ENCODE peak calls at places on chromosomes 3 and 15, in eight cellular contexts. E is stimulated activated CD8-positive, alpha-beta memory T cell treated with anti-CD3 and anti-CD28 coated beads, Interleukin-4, amount 100 ng/mL, for 4 hours; I is amniotic stem cell; B is retina; O is activated CD4-positive, alpha-beta memory T cell treated with anti-CD3 and anti-CD28 coated beads, Interleukin-2, amount 10 ng/mL, durations not matched to agents 7 days and 5 days; Y is breast epithelium; C is stimulated activated effector memory CD8-positive, alpha-beta T cell treated with anti-CD3 and anti-CD28 coated beads, Interleukin-12 subunit alpha, Interleukin-12 subunit beta, amount 100 ng/mL, for 72 hours; G is NCI-H1092 treated with DMSO at 0.1 percent for 48 hours. P is an unnamed sample.

GRCh38 chr3:9229886-9230285 is 19.6 kb downstream of the SRGAP3 start:
- DNase-seq in C (no peak), B (no peak), Y (no peak), I (no peak), G (no peak), E (no peak), O (no peak), P (no peak)

GRCh38 chr3:188266581-188267274 is 112.8 kb downstream of the LPP start:
- DNase-seq in G (no peak), O (no peak), I (no peak), C (no peak), E (no peak), Y (no peak), B (no peak), P (no peak)

GRCh38 chr3:48548731-48549705 is 7.6 kb downstream of the PFKFB4 start:
- DNase-seq in B (peak), G (peak), E (peak), C (peak), O (peak), Y (peak), I (peak), P (peak)

GRCh38 chr3:46661776-46662766 is 31.4 kb downstream of the ALS2CL start:
- DNase-seq in C (no peak), E (no peak), Y (no peak), O (no peak), B (no peak), I (no peak), G (no peak), P (no peak)

GRCh38 chr15:74920472-74920871 is 13.8 kb upstream of the FAM219B start:
- DNase-seq in B (no peak), O (no peak), I (no peak), C (no peak), Y (no peak), E (no peak), G (no peak), P (no peak)

GRCh38 chr15:75107905-75108838 is 84.8 kb downstream of the PPCDC start:
- DNase-seq in O (peak), G (no peak), Y (no peak), I (peak), E (peak), C (peak), B (no peak), P (no peak)

GRCh38 chr3:50174517-50174895 is 16.9 kb upstream of the GNAT1 start:
- DNase-seq in C (no peak), O (no peak), G (no peak), E (no peak), Y (no peak), I (no peak), B (no peak), P (no peak)

GRCh38 chr3:33798113-33798417 is 365 bp upstream of the PDCD6IP start:
- DNase-seq in C (no peak), E (no peak), I (no peak), G (no peak), O (no peak), B (no peak), Y (no peak), P (no peak)

GRCh38 chr15:63358296-63359029 is 23.2 kb downstream of the CA12 start:
- DNase-seq in G (no peak), I (no peak), Y (no peak), E (no peak), B (no peak), C (no peak), O (no peak), P (no peak)

GRCh38 chr15:67865331-67865730 is 25.5 kb upstream of the RNU6-1 start:
- DNase-seq in C (no peak), O (no peak), G (no peak), B (no peak), I (no peak), Y (no peak), E (no peak), P (no peak)

GRCh38 chr15:92655178-92655995 is at the start of gene FAM174B:
- DNase-seq in C (no peak), B (peak), E (no peak), Y (no peak), I (no peak), O (peak), G (peak), P (peak)

GRCh38 chr3:11556851-11557644 is 86.7 kb downstream of the VGLL4 start:
- DNase-seq in I (no peak), Y (peak), E (no peak), B (no peak), G (no peak), O (no peak), C (no peak), P (no peak)

GRCh38 chr3:184409331-184409926 is 29.6 kb downstream of the CHRD start:
- DNase-seq in B (no peak), E (no peak), G (no peak), O (no peak), Y (no peak), C (no peak), I (no peak), P (no peak)

GRCh38 chr15:78004919-78005634 is 72.4 kb downstream of the TBC1D2B start:
- DNase-seq in O (no peak), E (no peak), Y (no peak), C (no peak), I (peak), B (peak), G (peak), P (peak)

GRCh38 chr3:190307164-190307545 is 15.1 kb downstream of the CLDN1 start:
- DNase-seq in I (no peak), E (no peak), Y (no peak), O (no peak), G (no peak), B (no peak), C (no peak), P (no peak)

GRCh38 chr3:190322604-190323240 is 476 bp upstream of the CLDN1 start:
- DNase-seq in G (no peak), C (no peak), O (no peak), I (no peak), Y (no peak), B (no peak), E (no peak), P (no peak)

GRCh38 chr15:88913017-88913849 is at the start of gene MFGE8:
- DNase-seq in C (peak), E (peak), Y (no peak), O (peak), B (peak), G (no peak), I (peak), P (peak)

GRCh38 chr3:151926956-151927355 is 53.5 kb downstream of the SUCNR1 start:
- DNase-seq in E (no peak), B (no peak), C (no peak), O (no peak), G (no peak), I (peak), Y (no peak), P (no peak)

GRCh38 chr3:153967260-153967659 is 153.9 kb upstream of the ARHGEF26 start:
- DNase-seq in I (no peak), E (no peak), O (no peak), G (no peak), C (no peak), Y (no peak), B (no peak), P (no peak)

GRCh38 chr3:136919799-136920580 is 37.8 kb upstream of the IL20RB start:
- DNase-seq in I (no peak), E (no peak), O (no peak), B (no peak), G (no peak), C (no peak), Y (no peak), P (no peak)

GRCh38 chr15:48090666-48091065 is 30.1 kb upstream of the SLC24A5 start:
- DNase-seq in G (no peak), C (no peak), E (no peak), I (no peak), Y (no peak), B (no peak), O (no peak), P (no peak)

GRCh38 chr3:134095005-134095404 is 65.3 kb upstream of the SLCO2A1 start:
- DNase-seq in G (no peak), O (no peak), Y (no peak), I (no peak), B (no peak), E (no peak), C (no peak), P (no peak)

GRCh38 chr3:84110787-84111186 is 848.0 kb upstream of the CADM2 start:
- DNase-seq in Y (no peak), E (no peak), O (no peak), G (no peak), C (no peak), I (no peak), B (no peak), P (no peak)

P was measured in pancreas.